ENCODE peak calls at places on chromosomes 1 and 21, in nine cellular contexts. One of them, this sample, is unnamed.

GRCh38 chr21:32248616-32249550 is 30.0 kb downstream of the MIS18A start:
- DNase-seq in stimulated activated CD8-positive, alpha-beta memory T cell treated with anti-CD3 and anti-CD28 coated beads, Interleukin-4, amount 100 ng/mL, for 24 hours: no peak
- DNase-seq in NCI-H1417: peak
- DNase-seq in sciatic nerve: no peak
- DNase-seq in AG09319: no peak
- DNase-seq in GM20000: no peak
- DNase-seq in caudate nucleus: no peak
- DNase-seq in GM23338: no peak
- DNase-seq in breast epithelium: no peak
- DNase-seq in this sample: no peak

GRCh38 chr21:33939224-33939623 is 23.6 kb upstream of the ATP5PO start:
- DNase-seq in stimulated activated CD8-positive, alpha-beta memory T cell treated with anti-CD3 and anti-CD28 coated beads, Interleukin-4, amount 100 ng/mL, for 24 hours: no peak
- DNase-seq in NCI-H1417: no peak
- DNase-seq in sciatic nerve: no peak
- DNase-seq in AG09319: no peak
- DNase-seq in GM20000: no peak
- DNase-seq in caudate nucleus: no peak
- DNase-seq in GM23338: no peak
- DNase-seq in breast epithelium: no peak
- DNase-seq in this sample: no peak

GRCh38 chr1:108100148-108100547 is 100.0 kb downstream of the SLC25A24 start:
- DNase-seq in stimulated activated CD8-positive, alpha-beta memory T cell treated with anti-CD3 and anti-CD28 coated beads, Interleukin-4, amount 100 ng/mL, for 24 hours: no peak
- DNase-seq in NCI-H1417: no peak
- DNase-seq in sciatic nerve: no peak
- DNase-seq in AG09319: no peak
- DNase-seq in GM20000: no peak
- DNase-seq in caudate nucleus: no peak
- DNase-seq in GM23338: no peak
- DNase-seq in breast epithelium: no peak
- DNase-seq in this sample: no peak

GRCh38 chr21:37909936-37910335 is 6.3 kb downstream of the KCNJ6 start:
- DNase-seq in stimulated activated CD8-positive, alpha-beta memory T cell treated with anti-CD3 and anti-CD28 coated beads, Interleukin-4, amount 100 ng/mL, for 24 hours: no peak
- DNase-seq in NCI-H1417: no peak
- DNase-seq in sciatic nerve: no peak
- DNase-seq in AG09319: no peak
- DNase-seq in GM20000: no peak
- DNase-seq in caudate nucleus: no peak
- DNase-seq in GM23338: peak
- DNase-seq in breast epithelium: no peak
- DNase-seq in this sample: no peak

GRCh38 chr21:28132713-28133112 is 860.0 kb downstream of the LTN1 start:
- DNase-seq in stimulated activated CD8-positive, alpha-beta memory T cell treated with anti-CD3 and anti-CD28 coated beads, Interleukin-4, amount 100 ng/mL, for 24 hours: no peak
- DNase-seq in NCI-H1417: no peak
- DNase-seq in sciatic nerve: no peak
- DNase-seq in AG09319: no peak
- DNase-seq in GM20000: no peak
- DNase-seq in caudate nucleus: no peak
- DNase-seq in GM23338: no peak
- DNase-seq in breast epithelium: no peak
- DNase-seq in this sample: peak

GRCh38 chr1:110605901-110606783 is at the start of gene KCNA2:
- DNase-seq in stimulated activated CD8-positive, alpha-beta memory T cell treated with anti-CD3 and anti-CD28 coated beads, Interleukin-4, amount 100 ng/mL, for 24 hours: no peak
- DNase-seq in NCI-H1417: peak
- DNase-seq in sciatic nerve: peak
- DNase-seq in AG09319: no peak
- DNase-seq in GM20000: peak
- DNase-seq in caudate nucleus: peak
- DNase-seq in GM23338: peak
- DNase-seq in breast epithelium: no peak
- DNase-seq in this sample: peak

GRCh38 chr1:154937051-154937987 is 800 bp upstream of the PMVK start:
- DNase-seq in stimulated activated CD8-positive, alpha-beta memory T cell treated with anti-CD3 and anti-CD28 coated beads, Interleukin-4, amount 100 ng/mL, for 24 hours: peak
- DNase-seq in NCI-H1417: peak
- DNase-seq in sciatic nerve: peak
- DNase-seq in AG09319: peak
- DNase-seq in GM20000: peak
- DNase-seq in caudate nucleus: peak
- DNase-seq in GM23338: peak
- DNase-seq in breast epithelium: peak
- DNase-seq in this sample: peak

GRCh38 chr21:29326914-29327554 is 28.3 kb downstream of the BACH1 start:
- DNase-seq in stimulated activated CD8-positive, alpha-beta memory T cell treated with anti-CD3 and anti-CD28 coated beads, Interleukin-4, amount 100 ng/mL, for 24 hours: no peak
- DNase-seq in NCI-H1417: no peak
- DNase-seq in sciatic nerve: no peak
- DNase-seq in AG09319: no peak
- DNase-seq in GM20000: no peak
- DNase-seq in caudate nucleus: no peak
- DNase-seq in GM23338: no peak
- DNase-seq in breast epithelium: no peak
- DNase-seq in this sample: no peak

GRCh38 chr1:37243368-37244082 is 209.2 kb upstream of the GRIK3 start:
- DNase-seq in stimulated activated CD8-positive, alpha-beta memory T cell treated with anti-CD3 and anti-CD28 coated beads, Interleukin-4, amount 100 ng/mL, for 24 hours: no peak
- DNase-seq in NCI-H1417: peak
- DNase-seq in sciatic nerve: no peak
- DNase-seq in AG09319: no peak
- DNase-seq in GM20000: no peak
- DNase-seq in caudate nucleus: no peak
- DNase-seq in GM23338: peak
- DNase-seq in breast epithelium: no peak
- DNase-seq in this sample: no peak

GRCh38 chr1:77683836-77684148 is 1.3 kb upstream of the ZZZ3 start:
- DNase-seq in stimulated activated CD8-positive, alpha-beta memory T cell treated with anti-CD3 and anti-CD28 coated beads, Interleukin-4, amount 100 ng/mL, for 24 hours: no peak
- DNase-seq in NCI-H1417: no peak
- DNase-seq in sciatic nerve: no peak
- DNase-seq in AG09319: peak
- DNase-seq in GM20000: no peak
- DNase-seq in caudate nucleus: no peak
- DNase-seq in GM23338: no peak
- DNase-seq in breast epithelium: no peak
- DNase-seq in this sample: no peak

GRCh38 chr1:6899141-6899540 is 113.9 kb downstream of the CAMTA1 start:
- DNase-seq in stimulated activated CD8-positive, alpha-beta memory T cell treated with anti-CD3 and anti-CD28 coated beads, Interleukin-4, amount 100 ng/mL, for 24 hours: no peak
- DNase-seq in NCI-H1417: no peak
- DNase-seq in sciatic nerve: no peak
- DNase-seq in AG09319: peak
- DNase-seq in GM20000: no peak
- DNase-seq in caudate nucleus: no peak
- DNase-seq in GM23338: no peak
- DNase-seq in breast epithelium: no peak
- DNase-seq in this sample: no peak

GRCh38 chr1:5704785-5705514 is 287.3 kb downstream of the NPHP4 start:
- DNase-seq in stimulated activated CD8-positive, alpha-beta memory T cell treated with anti-CD3 and anti-CD28 coated beads, Interleukin-4, amount 100 ng/mL, for 24 hours: no peak
- DNase-seq in NCI-H1417: no peak
- DNase-seq in sciatic nerve: no peak
- DNase-seq in AG09319: no peak
- DNase-seq in GM20000: no peak
- DNase-seq in caudate nucleus: no peak
- DNase-seq in GM23338: no peak
- DNase-seq in breast epithelium: no peak
- DNase-seq in this sample: no peak

GRCh38 chr1:26122988-26123973 is 11.7 kb downstream of the PDIK1L start:
- DNase-seq in stimulated activated CD8-positive, alpha-beta memory T cell treated with anti-CD3 and anti-CD28 coated beads, Interleukin-4, amount 100 ng/mL, for 24 hours: no peak
- DNase-seq in NCI-H1417: no peak
- DNase-seq in sciatic nerve: no peak
- DNase-seq in AG09319: no peak
- DNase-seq in GM20000: no peak
- DNase-seq in caudate nucleus: no peak
- DNase-seq in GM23338: no peak
- DNase-seq in breast epithelium: no peak
- DNase-seq in this sample: peak

GRCh38 chr1:244735854-244736561 is 83.1 kb downstream of the DESI2 start:
- DNase-seq in stimulated activated CD8-positive, alpha-beta memory T cell treated with anti-CD3 and anti-CD28 coated beads, Interleukin-4, amount 100 ng/mL, for 24 hours: no peak
- DNase-seq in NCI-H1417: no peak
- DNase-seq in sciatic nerve: no peak
- DNase-seq in AG09319: no peak
- DNase-seq in GM20000: no peak
- DNase-seq in caudate nucleus: no peak
- DNase-seq in GM23338: peak
- DNase-seq in breast epithelium: no peak
- DNase-seq in this sample: no peak

GRCh38 chr1:185860316-185860715 is 126.1 kb downstream of the HMCN1 start:
- DNase-seq in stimulated activated CD8-positive, alpha-beta memory T cell treated with anti-CD3 and anti-CD28 coated beads, Interleukin-4, amount 100 ng/mL, for 24 hours: no peak
- DNase-seq in NCI-H1417: no peak
- DNase-seq in sciatic nerve: no peak
- DNase-seq in AG09319: no peak
- DNase-seq in GM20000: no peak
- DNase-seq in caudate nucleus: no peak
- DNase-seq in GM23338: no peak
- DNase-seq in breast epithelium: no peak
- DNase-seq in this sample: peak

GRCh38 chr1:240524356-240525071 is 87.4 kb downstream of the GREM2 start:
- DNase-seq in stimulated activated CD8-positive, alpha-beta memory T cell treated with anti-CD3 and anti-CD28 coated beads, Interleukin-4, amount 100 ng/mL, for 24 hours: no peak
- DNase-seq in NCI-H1417: no peak
- DNase-seq in sciatic nerve: no peak
- DNase-seq in AG09319: no peak
- DNase-seq in GM20000: no peak
- DNase-seq in caudate nucleus: no peak
- DNase-seq in GM23338: no peak
- DNase-seq in breast epithelium: no peak
- DNase-seq in this sample: no peak

GRCh38 chr1:5227114-5227513 is 572.7 kb downstream of the AJAP1 start:
- DNase-seq in stimulated activated CD8-positive, alpha-beta memory T cell treated with anti-CD3 and anti-CD28 coated beads, Interleukin-4, amount 100 ng/mL, for 24 hours: no peak
- DNase-seq in NCI-H1417: no peak
- DNase-seq in sciatic nerve: no peak
- DNase-seq in AG09319: no peak
- DNase-seq in GM20000: no peak
- DNase-seq in caudate nucleus: no peak
- DNase-seq in GM23338: no peak
- DNase-seq in breast epithelium: no peak
- DNase-seq in this sample: no peak

GRCh38 chr1:45097944-45098343 is 85.9 kb downstream of the UROD start:
- DNase-seq in stimulated activated CD8-positive, alpha-beta memory T cell treated with anti-CD3 and anti-CD28 coated beads, Interleukin-4, amount 100 ng/mL, for 24 hours: no peak
- DNase-seq in NCI-H1417: no peak
- DNase-seq in sciatic nerve: no peak
- DNase-seq in AG09319: no peak
- DNase-seq in GM20000: no peak
- DNase-seq in caudate nucleus: no peak
- DNase-seq in GM23338: peak
- DNase-seq in breast epithelium: no peak
- DNase-seq in this sample: no peak

GRCh38 chr1:160097911-160098851 is at the start of gene IGSF8:
- DNase-seq in stimulated activated CD8-positive, alpha-beta memory T cell treated with anti-CD3 and anti-CD28 coated beads, Interleukin-4, amount 100 ng/mL, for 24 hours: peak
- DNase-seq in NCI-H1417: peak
- DNase-seq in sciatic nerve: peak
- DNase-seq in AG09319: peak
- DNase-seq in GM20000: peak
- DNase-seq in caudate nucleus: peak
- DNase-seq in GM23338: peak
- DNase-seq in breast epithelium: peak
- DNase-seq in this sample: peak

GRCh38 chr1:185096531-185096930 is 51.2 kb downstream of the RNF2 start:
- DNase-seq in stimulated activated CD8-positive, alpha-beta memory T cell treated with anti-CD3 and anti-CD28 coated beads, Interleukin-4, amount 100 ng/mL, for 24 hours: no peak
- DNase-seq in NCI-H1417: no peak
- DNase-seq in sciatic nerve: no peak
- DNase-seq in AG09319: no peak
- DNase-seq in GM20000: no peak
- DNase-seq in caudate nucleus: no peak
- DNase-seq in GM23338: no peak
- DNase-seq in breast epithelium: no peak
- DNase-seq in this sample: no peak

GRCh38 chr1:19169642-19170041 is 40.4 kb downstream of the UBR4 start:
- DNase-seq in stimulated activated CD8-positive, alpha-beta memory T cell treated with anti-CD3 and anti-CD28 coated beads, Interleukin-4, amount 100 ng/mL, for 24 hours: no peak
- DNase-seq in NCI-H1417: no peak
- DNase-seq in sciatic nerve: no peak
- DNase-seq in AG09319: no peak
- DNase-seq in GM20000: peak
- DNase-seq in caudate nucleus: no peak
- DNase-seq in GM23338: no peak
- DNase-seq in breast epithelium: no peak
- DNase-seq in this sample: peak

GRCh38 chr1:180155202-180155682 is 573 bp downstream of the QSOX1 start:
- DNase-seq in stimulated activated CD8-positive, alpha-beta memory T cell treated with anti-CD3 and anti-CD28 coated beads, Interleukin-4, amount 100 ng/mL, for 24 hours: no peak
- DNase-seq in NCI-H1417: no peak
- DNase-seq in sciatic nerve: no peak
- DNase-seq in AG09319: no peak
- DNase-seq in GM20000: peak
- DNase-seq in caudate nucleus: no peak
- DNase-seq in GM23338: peak
- DNase-seq in breast epithelium: no peak
- DNase-seq in this sample: no peak

GRCh38 chr1:216688127-216688657 is 35.0 kb downstream of the ESRRG start:
- DNase-seq in stimulated activated CD8-positive, alpha-beta memory T cell treated with anti-CD3 and anti-CD28 coated beads, Interleukin-4, amount 100 ng/mL, for 24 hours: no peak
- DNase-seq in NCI-H1417: no peak
- DNase-seq in sciatic nerve: no peak
- DNase-seq in AG09319: no peak
- DNase-seq in GM20000: no peak
- DNase-seq in caudate nucleus: no peak
- DNase-seq in GM23338: no peak
- DNase-seq in breast epithelium: no peak
- DNase-seq in this sample: no peak